ENCODE peak calls at places on chromosome 2, in four cellular contexts. Z is breast epithelium, H is OCI-LY7, W is tibial artery. B is an unnamed sample.
A peak's percentile ranks its signal among the peaks of the same experiment; 100 is the strongest.

GRCh38 chr2:160942505-160943125 is 217.6 kb upstream of the TANK start:
- DNase-seq in Z (no peak), H (no peak), W (no peak), B (no peak)

GRCh38 chr2:7819860-7820259 is 862.0 kb upstream of the ID2 start:
- DNase-seq in Z (no peak), H (no peak), W (no peak), B (no peak)

GRCh38 chr2:116142828-116143227 is 1671.7 kb upstream of the DDX18 start:
- DNase-seq in Z (no peak), H (no peak), W (no peak), B (no peak)

GRCh38 chr2:34403512-34403911 is 804.4 kb upstream of the FAM98A start:
- DNase-seq in Z (no peak), W (no peak), H (no peak), B (no peak)

GRCh38 chr2:72993147-72993546 is 75.8 kb downstream of the EMX1 start:
- DNase-seq in Z (no peak), H (peak; percentile 59), W (peak; percentile 58), B (peak; percentile 17)

GRCh38 chr2:191631754-191632153 is 46.2 kb upstream of the NABP1 start:
- DNase-seq in Z (peak; percentile 52), H (no peak), W (no peak), B (no peak)

GRCh38 chr2:130154773-130155765 is 10.2 kb upstream of the CCDC74B start:
- DNase-seq in Z (no peak), H (no peak), W (no peak), B (no peak)

GRCh38 chr2:96856776-96857673 is 791 bp downstream of the ANKRD39 start:
- DNase-seq in Z (no peak), H (peak; percentile 81), W (no peak), B (no peak)

GRCh38 chr2:169007941-169008340 is 23.2 kb downstream of the ABCB11 start:
- DNase-seq in Z (no peak), H (no peak), W (no peak), B (no peak)

GRCh38 chr2:381919-382833 is 94.3 kb upstream of the ALKAL2 start:
- DNase-seq in Z (no peak), W (no peak), H (no peak), B (no peak)

GRCh38 chr2:46847726-46848421 is 67.7 kb downstream of the MCFD2 start:
- DNase-seq in Z (no peak), H (no peak), W (peak; percentile 66), B (no peak)

GRCh38 chr2:98928242-98928641 is 7.8 kb downstream of the CRACDL start:
- DNase-seq in W (no peak), Z (no peak), H (no peak), B (no peak)

GRCh38 chr2:109448946-109449788 is 164.6 kb downstream of the SEPTIN10 start:
- DNase-seq in Z (peak; percentile 76), H (no peak), W (peak; percentile 85), B (no peak)

GRCh38 chr2:160652236-160652635 is 158.6 kb upstream of the RBMS1 start:
- DNase-seq in H (no peak), Z (no peak), W (no peak), B (no peak)

GRCh38 chr2:161146996-161147395 is 13.2 kb upstream of the TANK start:
- DNase-seq in W (no peak), H (no peak), Z (no peak), B (no peak)

GRCh38 chr2:217928324-217929293 is 74.2 kb downstream of the TNS1 start:
- DNase-seq in W (peak; percentile 89), Z (no peak), H (no peak), B (no peak)

GRCh38 chr2:146844226-146844990 is 1000.4 kb upstream of the ACVR2A start:
- DNase-seq in W (no peak), Z (no peak), H (no peak), B (no peak)

GRCh38 chr2:38301340-38301968 is 75.6 kb downstream of the ATL2 start:
- DNase-seq in H (peak; percentile 81), W (no peak), Z (no peak), B (no peak)

GRCh38 chr2:18518116-18519111 is 42.0 kb downstream of the RDH14 start:
- DNase-seq in Z (no peak), W (no peak), H (no peak), B (no peak)

GRCh38 chr2:176398783-176399182 is 129.5 kb downstream of the MTX2 start:
- DNase-seq in W (no peak), Z (no peak), H (no peak), B (no peak)

GRCh38 chr2:229713371-229714079 is 830 bp downstream of the DNER start:
- DNase-seq in W (no peak), Z (no peak), H (no peak), B (peak; percentile 62)

GRCh38 chr2:23135481-23136100 is 249.4 kb upstream of the KLHL29 start:
- DNase-seq in Z (no peak), W (peak; percentile 71), H (no peak), B (no peak)

GRCh38 chr2:106816974-106817373 is 69.0 kb downstream of the ST6GAL2 start:
- DNase-seq in H (no peak), W (peak; percentile 95), Z (no peak), B (no peak)

GRCh38 chr2:201233192-201234166 is 26.9 kb upstream of the CASP8 start:
- DNase-seq in Z (peak; percentile 68), H (peak; percentile 96), W (no peak), B (no peak)

GRCh38 chr2:201235865-201236811 is 24.2 kb upstream of the CASP8 start:
- DNase-seq in Z (no peak), W (peak; percentile 75), H (peak; percentile 83), B (no peak)

GRCh38 chr2:201228912-201229290 is 31.4 kb upstream of the CASP8 start:
- DNase-seq in W (no peak), H (no peak), Z (no peak), B (no peak)

GRCh38 chr2:201234167-201235139 is 25.9 kb upstream of the CASP8 start:
- DNase-seq in W (no peak), Z (no peak), H (peak; percentile 40), B (no peak)

GRCh38 chr2:201232125-201232815 is 28.1 kb upstream of the CASP8 start:
- DNase-seq in W (peak; percentile 86), Z (peak; percentile 87), H (peak; percentile 96), B (peak; percentile 61)
- H3K27ac ChIP-seq in W (no peak overlapping the region), Z (peak overlapping the region; percentile 78), H (peak overlapping the region; percentile 61), B (no peak overlapping the region)

GRCh38 chr2:85534875-85535274 is 4.1 kb upstream of the MAT2A start:
- DNase-seq in Z (no peak), W (no peak), H (no peak), B (no peak)

GRCh38 chr2:85534099-85534498 is 4.9 kb upstream of the MAT2A start:
- DNase-seq in Z (no peak), W (no peak), H (no peak), B (no peak)

GRCh38 chr2:85538507-85539360 is at the start of gene MAT2A:
- DNase-seq in W (peak; percentile 96), Z (peak; percentile 93), H (peak; percentile 95), B (peak; percentile 92)

GRCh38 chr2:85537600-85538506 is 1.1 kb upstream of the MAT2A start:
- DNase-seq in W (peak; percentile 83), H (peak; percentile 67), Z (peak; percentile 56), B (peak; percentile 73)

GRCh38 chr2:85536479-85536878 is 2.5 kb upstream of the MAT2A start:
- DNase-seq in Z (no peak), H (no peak), W (no peak), B (no peak)
- H3K27ac ChIP-seq in Z (peak overlapping the region; percentile 92), H (no peak overlapping the region), W (peak overlapping the region; percentile 100), B (peak overlapping the region; percentile 56)

DNA sequence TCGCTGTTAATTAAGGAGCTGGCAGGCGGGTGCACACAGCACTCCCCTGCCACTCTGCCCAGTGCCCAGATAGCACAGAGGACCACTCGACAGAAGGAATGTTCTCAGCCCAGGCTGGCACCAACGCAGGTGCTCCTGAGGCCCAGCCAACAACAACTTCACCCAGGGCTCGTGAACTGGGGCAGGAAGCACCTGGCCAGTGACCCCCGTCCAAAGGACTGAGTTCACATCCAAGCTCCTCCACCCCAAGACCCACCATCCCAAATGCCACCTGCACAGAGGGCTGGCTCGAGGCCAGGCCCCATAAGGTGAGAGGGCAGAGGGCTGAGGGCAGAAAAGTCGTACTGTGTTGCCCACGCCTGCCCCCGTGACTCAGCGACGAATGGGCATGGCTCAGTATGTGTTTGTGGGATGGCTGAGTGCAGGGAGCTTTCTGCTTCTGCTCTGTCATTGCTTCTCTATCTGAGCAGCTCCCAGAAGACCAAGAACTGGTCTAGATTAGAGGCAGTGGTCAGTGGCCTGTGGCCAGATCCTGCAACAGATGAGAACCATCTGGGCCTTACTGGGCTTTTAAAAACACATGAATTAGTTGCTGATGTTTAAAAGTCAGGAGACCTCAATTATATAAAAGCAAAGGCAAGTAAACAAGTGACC is 68.4 kb downstream of the POLR1A start:
- DNase-seq in W (peak; percentile 82), H (peak; percentile 64), Z (no peak), B (no peak)
- H3K27ac ChIP-seq in W (peak overlapping the region; percentile 69), H (peak overlapping the region; percentile 98), Z (peak overlapping the region; percentile 86), B (peak overlapping the region; percentile 96)

GRCh38 chr2:145000376-145000775 is 480.5 kb upstream of the ZEB2 start:
- DNase-seq in H (no peak), Z (no peak), W (no peak), B (no peak)

GRCh38 chr2:144995482-144995881 is 475.6 kb upstream of the ZEB2 start:
- DNase-seq in Z (no peak), W (no peak), H (no peak), B (no peak)

GRCh38 chr2:144999040-144999875 is 479.3 kb upstream of the ZEB2 start:
- DNase-seq in H (peak; percentile 18), W (no peak), Z (no peak), B (no peak)

GRCh38 chr2:144998435-144998834 is 478.5 kb upstream of the ZEB2 start:
- DNase-seq in W (no peak), H (no peak), Z (no peak), B (no peak)

GRCh38 chr2:144996225-144996795 is 476.4 kb upstream of the ZEB2 start:
- DNase-seq in H (no peak), W (no peak), Z (no peak), B (no peak)
- H3K27ac ChIP-seq in H (no peak overlapping the region), W (peak overlapping the region; percentile 56), Z (peak overlapping the region; percentile 52), B (no peak overlapping the region)

DNA sequence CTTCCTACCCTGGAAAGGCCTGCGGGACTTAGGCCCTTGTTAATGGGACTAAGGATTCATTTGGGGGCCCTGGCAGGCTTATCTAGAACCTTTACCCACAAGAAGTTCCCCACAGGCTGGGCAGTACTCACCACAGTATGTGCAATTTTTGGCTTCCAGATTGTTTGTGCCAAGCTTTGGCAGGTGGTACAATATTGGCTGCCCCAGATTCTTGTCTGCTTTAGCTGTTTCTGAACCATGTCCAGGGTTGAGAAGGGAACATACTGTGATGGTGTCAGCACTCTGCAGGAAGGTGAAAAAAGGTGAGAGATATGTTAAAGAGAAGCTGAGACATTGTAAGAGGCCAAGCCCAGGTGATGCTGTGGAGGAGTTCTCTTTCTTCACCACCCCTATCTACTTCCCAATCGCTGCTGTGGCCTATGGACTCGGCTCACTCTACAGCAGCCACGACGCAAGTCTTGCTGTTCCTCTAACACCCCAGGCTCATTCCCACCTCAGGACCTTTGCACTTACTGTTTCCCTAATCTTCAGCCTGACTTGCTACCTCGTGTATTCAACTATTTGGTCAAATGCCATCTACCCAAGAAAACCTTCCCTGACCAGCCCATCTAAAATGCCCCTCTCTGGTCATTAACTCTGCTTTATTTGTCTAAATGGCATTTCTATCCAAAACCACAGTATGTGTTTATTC is 9.2 kb downstream of the SLC4A5 start:
- DNase-seq in H (no peak), Z (no peak), W (no peak), B (no peak)
- H3K27ac ChIP-seq in H (no peak overlapping the region), Z (no peak overlapping the region), W (no peak overlapping the region), B (no peak overlapping the region)